ENCODE peak calls at places on chromosome 16, in ten cellular contexts. One of them, this sample, is unnamed.

GRCh38 chr16:647173-647902 is 1.8 kb upstream of the WDR90 start:
- DNase-seq in AG09309: no peak
- DNase-seq in choroid plexus epithelial cell: no peak
- DNase-seq in foreskin fibroblast: no peak
- DNase-seq in GM12878: no peak
- DNase-seq in GM23338: no peak
- DNase-seq in A549: no peak
- DNase-seq in neural progenitor cell: no peak
- DNase-seq in dorsolateral prefrontal cortex: no peak
- DNase-seq in tibial artery: no peak
- DNase-seq in this sample: no peak

GRCh38 chr16:70753694-70754325 is 47.1 kb downstream of the VAC14 start:
- DNase-seq in AG09309: no peak
- DNase-seq in choroid plexus epithelial cell: no peak
- DNase-seq in foreskin fibroblast: no peak
- DNase-seq in GM12878: no peak
- DNase-seq in GM23338: no peak
- DNase-seq in A549: no peak
- DNase-seq in neural progenitor cell: no peak
- DNase-seq in dorsolateral prefrontal cortex: no peak
- DNase-seq in tibial artery: no peak
- DNase-seq in this sample: no peak

GRCh38 chr16:68272501-68273209 is 8.3 kb downstream of the SLC7A6 start:
- DNase-seq in AG09309: no peak
- DNase-seq in choroid plexus epithelial cell: no peak
- DNase-seq in foreskin fibroblast: no peak
- DNase-seq in GM12878: no peak
- DNase-seq in GM23338: no peak
- DNase-seq in A549: no peak
- DNase-seq in neural progenitor cell: no peak
- DNase-seq in dorsolateral prefrontal cortex: no peak
- DNase-seq in tibial artery: no peak
- DNase-seq in this sample: no peak

GRCh38 chr16:68902376-68903345 is 59.3 kb downstream of the TANGO6 start:
- DNase-seq in AG09309: peak; percentile 18
- DNase-seq in choroid plexus epithelial cell: peak; percentile 80
- DNase-seq in foreskin fibroblast: peak; percentile 55
- DNase-seq in GM12878: no peak
- DNase-seq in GM23338: peak; percentile 93
- DNase-seq in A549: peak; percentile 68
- DNase-seq in neural progenitor cell: peak; percentile 75
- DNase-seq in dorsolateral prefrontal cortex: no peak
- DNase-seq in tibial artery: no peak
- DNase-seq in this sample: peak; percentile 42

GRCh38 chr16:2838928-2839327 is 8.8 kb downstream of the ZG16B start:
- DNase-seq in AG09309: peak; percentile 38
- DNase-seq in choroid plexus epithelial cell: peak; percentile 82
- DNase-seq in foreskin fibroblast: peak; percentile 93
- DNase-seq in GM12878: no peak
- DNase-seq in GM23338: peak; percentile 93
- DNase-seq in A549: peak; percentile 88
- DNase-seq in neural progenitor cell: peak; percentile 90
- DNase-seq in dorsolateral prefrontal cortex: peak; percentile 66
- DNase-seq in tibial artery: no peak
- DNase-seq in this sample: peak; percentile 79

GRCh38 chr16:1435921-1436697 is 5.2 kb downstream of the PERCC1 start:
- DNase-seq in AG09309: no peak
- DNase-seq in choroid plexus epithelial cell: no peak
- DNase-seq in foreskin fibroblast: no peak
- DNase-seq in GM12878: no peak
- DNase-seq in GM23338: peak; percentile 41
- DNase-seq in A549: no peak
- DNase-seq in neural progenitor cell: no peak
- DNase-seq in dorsolateral prefrontal cortex: no peak
- DNase-seq in tibial artery: no peak
- DNase-seq in this sample: no peak

GRCh38 chr16:73976661-73977060 is 320.0 kb upstream of the PSMD7 start:
- DNase-seq in AG09309: no peak
- DNase-seq in choroid plexus epithelial cell: no peak
- DNase-seq in foreskin fibroblast: no peak
- DNase-seq in GM12878: no peak
- DNase-seq in GM23338: no peak
- DNase-seq in A549: no peak
- DNase-seq in neural progenitor cell: no peak
- DNase-seq in dorsolateral prefrontal cortex: no peak
- DNase-seq in tibial artery: no peak
- DNase-seq in this sample: no peak

GRCh38 chr16:55999683-56000082 is 124.5 kb upstream of the CES5A start:
- DNase-seq in AG09309: no peak
- DNase-seq in choroid plexus epithelial cell: no peak
- DNase-seq in foreskin fibroblast: no peak
- DNase-seq in GM12878: no peak
- DNase-seq in GM23338: no peak
- DNase-seq in A549: no peak
- DNase-seq in neural progenitor cell: no peak
- DNase-seq in dorsolateral prefrontal cortex: no peak
- DNase-seq in tibial artery: no peak
- DNase-seq in this sample: no peak

GRCh38 chr16:87540072-87540976 is 47.5 kb upstream of the ZCCHC14 start:
- DNase-seq in AG09309: no peak
- DNase-seq in choroid plexus epithelial cell: peak; percentile 34
- DNase-seq in foreskin fibroblast: no peak
- DNase-seq in GM12878: no peak
- DNase-seq in GM23338: no peak
- DNase-seq in A549: no peak
- DNase-seq in neural progenitor cell: no peak
- DNase-seq in dorsolateral prefrontal cortex: no peak
- DNase-seq in tibial artery: no peak
- DNase-seq in this sample: no peak

GRCh38 chr16:19180741-19181140 is 12.7 kb downstream of the SYT17 start:
- DNase-seq in AG09309: no peak
- DNase-seq in choroid plexus epithelial cell: no peak
- DNase-seq in foreskin fibroblast: no peak
- DNase-seq in GM12878: no peak
- DNase-seq in GM23338: no peak
- DNase-seq in A549: no peak
- DNase-seq in neural progenitor cell: no peak
- DNase-seq in dorsolateral prefrontal cortex: no peak
- DNase-seq in tibial artery: no peak
- DNase-seq in this sample: no peak

GRCh38 chr16:19737306-19737975 is 19.4 kb downstream of the IQCK start:
- DNase-seq in AG09309: no peak
- DNase-seq in choroid plexus epithelial cell: no peak
- DNase-seq in foreskin fibroblast: no peak
- DNase-seq in GM12878: no peak
- DNase-seq in GM23338: no peak
- DNase-seq in A549: no peak
- DNase-seq in neural progenitor cell: no peak
- DNase-seq in dorsolateral prefrontal cortex: no peak
- DNase-seq in tibial artery: peak; percentile 24
- DNase-seq in this sample: no peak

GRCh38 chr16:14187517-14188338 is 116.6 kb downstream of the MRTFB start:
- DNase-seq in AG09309: no peak
- DNase-seq in choroid plexus epithelial cell: no peak
- DNase-seq in foreskin fibroblast: peak; percentile 41
- DNase-seq in GM12878: no peak
- DNase-seq in GM23338: no peak
- DNase-seq in A549: no peak
- DNase-seq in neural progenitor cell: no peak
- DNase-seq in dorsolateral prefrontal cortex: no peak
- DNase-seq in tibial artery: no peak
- DNase-seq in this sample: no peak

GRCh38 chr16:70331588-70332358 is 14.9 kb upstream of the DDX19A start:
- DNase-seq in AG09309: no peak
- DNase-seq in choroid plexus epithelial cell: peak; percentile 20
- DNase-seq in foreskin fibroblast: peak; percentile 39
- DNase-seq in GM12878: no peak
- DNase-seq in GM23338: peak; percentile 48
- DNase-seq in A549: no peak
- DNase-seq in neural progenitor cell: peak; percentile 18
- DNase-seq in dorsolateral prefrontal cortex: peak; percentile 29
- DNase-seq in tibial artery: no peak
- DNase-seq in this sample: no peak

GRCh38 chr16:10256855-10257641 is 74.8 kb upstream of the GRIN2A start:
- DNase-seq in AG09309: no peak
- DNase-seq in choroid plexus epithelial cell: peak; percentile 43
- DNase-seq in foreskin fibroblast: peak; percentile 5
- DNase-seq in GM12878: peak; percentile 49
- DNase-seq in GM23338: peak; percentile 80
- DNase-seq in A549: peak; percentile 38
- DNase-seq in neural progenitor cell: peak; percentile 72
- DNase-seq in dorsolateral prefrontal cortex: no peak
- DNase-seq in tibial artery: no peak
- DNase-seq in this sample: peak; percentile 7

GRCh38 chr16:17346774-17347569 is 123.8 kb downstream of the XYLT1 start:
- DNase-seq in AG09309: no peak
- DNase-seq in choroid plexus epithelial cell: no peak
- DNase-seq in foreskin fibroblast: no peak
- DNase-seq in GM12878: peak; percentile 48
- DNase-seq in GM23338: no peak
- DNase-seq in A549: no peak
- DNase-seq in neural progenitor cell: no peak
- DNase-seq in dorsolateral prefrontal cortex: no peak
- DNase-seq in tibial artery: no peak
- DNase-seq in this sample: no peak

GRCh38 chr16:56352351-56353053 is 72.8 kb downstream of the AMFR start:
- DNase-seq in AG09309: no peak
- DNase-seq in choroid plexus epithelial cell: no peak
- DNase-seq in foreskin fibroblast: no peak
- DNase-seq in GM12878: no peak
- DNase-seq in GM23338: no peak
- DNase-seq in A549: no peak
- DNase-seq in neural progenitor cell: no peak
- DNase-seq in dorsolateral prefrontal cortex: no peak
- DNase-seq in tibial artery: peak; percentile 10
- DNase-seq in this sample: no peak

GRCh38 chr16:1613240-1613639 is 1.1 kb downstream of the CRAMP1 start:
- DNase-seq in AG09309: no peak
- DNase-seq in choroid plexus epithelial cell: peak; percentile 19
- DNase-seq in foreskin fibroblast: peak; percentile 29
- DNase-seq in GM12878: no peak
- DNase-seq in GM23338: peak; percentile 32
- DNase-seq in A549: no peak
- DNase-seq in neural progenitor cell: peak; percentile 30
- DNase-seq in dorsolateral prefrontal cortex: no peak
- DNase-seq in tibial artery: no peak
- DNase-seq in this sample: no peak

GRCh38 chr16:81697321-81697885 is 81.7 kb upstream of the PLCG2 start:
- DNase-seq in AG09309: no peak
- DNase-seq in choroid plexus epithelial cell: peak; percentile 78
- DNase-seq in foreskin fibroblast: peak; percentile 70
- DNase-seq in GM12878: no peak
- DNase-seq in GM23338: peak; percentile 81
- DNase-seq in A549: peak; percentile 76
- DNase-seq in neural progenitor cell: peak; percentile 65
- DNase-seq in dorsolateral prefrontal cortex: peak; percentile 53
- DNase-seq in tibial artery: no peak
- DNase-seq in this sample: peak; percentile 58
- TF ChIP-seq CTCF in AG09309: peak; percentile 74
- TF ChIP-seq CTCF in choroid plexus epithelial cell: peak; percentile 88
- TF ChIP-seq CTCF in foreskin fibroblast: peak; percentile 72
- TF ChIP-seq CTCF in GM12878: peak; percentile 75
- TF ChIP-seq CTCF in GM23338: peak; percentile 72
- TF ChIP-seq CTCF in A549: peak; percentile 66
- TF ChIP-seq CTCF in neural progenitor cell: peak; percentile 67
- TF ChIP-seq CTCF in dorsolateral prefrontal cortex: peak; percentile 51
- TF ChIP-seq CTCF in tibial artery: peak; percentile 43
- TF ChIP-seq CTCF in this sample: peak; percentile 71

GRCh38 chr16:11884035-11884434 is 31.7 kb downstream of the GSPT1 start:
- DNase-seq in AG09309: no peak
- DNase-seq in choroid plexus epithelial cell: no peak
- DNase-seq in foreskin fibroblast: no peak
- DNase-seq in GM12878: no peak
- DNase-seq in GM23338: no peak
- DNase-seq in A549: no peak
- DNase-seq in neural progenitor cell: no peak
- DNase-seq in dorsolateral prefrontal cortex: no peak
- DNase-seq in tibial artery: no peak
- DNase-seq in this sample: no peak
- H3K4me3 ChIP-seq in AG09309: no peak overlapping the region
- H3K4me3 ChIP-seq in choroid plexus epithelial cell: no peak overlapping the region
- H3K4me3 ChIP-seq in foreskin fibroblast: no peak overlapping the region
- H3K4me3 ChIP-seq in GM12878: no peak overlapping the region
- H3K4me3 ChIP-seq in GM23338: no peak overlapping the region
- H3K4me3 ChIP-seq in A549: no peak overlapping the region
- H3K4me3 ChIP-seq in neural progenitor cell: no peak overlapping the region
- H3K4me3 ChIP-seq in dorsolateral prefrontal cortex: no peak overlapping the region
- H3K4me3 ChIP-seq in tibial artery: no peak overlapping the region
- H3K4me3 ChIP-seq in this sample: no peak overlapping the region

GRCh38 chr16:64455275-64455674 is 666.6 kb downstream of the CDH11 start:
- DNase-seq in AG09309: no peak
- DNase-seq in choroid plexus epithelial cell: peak; percentile 72
- DNase-seq in foreskin fibroblast: peak; percentile 56
- DNase-seq in GM12878: no peak
- DNase-seq in GM23338: no peak
- DNase-seq in A549: no peak
- DNase-seq in neural progenitor cell: no peak
- DNase-seq in dorsolateral prefrontal cortex: no peak
- DNase-seq in tibial artery: no peak
- DNase-seq in this sample: peak; percentile 42
- TF ChIP-seq CTCF in AG09309: no peak
- TF ChIP-seq CTCF in choroid plexus epithelial cell: peak; percentile 41
- TF ChIP-seq CTCF in foreskin fibroblast: peak; percentile 16
- TF ChIP-seq CTCF in GM12878: no peak
- TF ChIP-seq CTCF in GM23338: no peak
- TF ChIP-seq CTCF in A549: no peak
- TF ChIP-seq CTCF in neural progenitor cell: no peak
- TF ChIP-seq CTCF in dorsolateral prefrontal cortex: no peak
- TF ChIP-seq CTCF in tibial artery: peak; percentile 9
- TF ChIP-seq CTCF in this sample: peak; percentile 47

DNA sequence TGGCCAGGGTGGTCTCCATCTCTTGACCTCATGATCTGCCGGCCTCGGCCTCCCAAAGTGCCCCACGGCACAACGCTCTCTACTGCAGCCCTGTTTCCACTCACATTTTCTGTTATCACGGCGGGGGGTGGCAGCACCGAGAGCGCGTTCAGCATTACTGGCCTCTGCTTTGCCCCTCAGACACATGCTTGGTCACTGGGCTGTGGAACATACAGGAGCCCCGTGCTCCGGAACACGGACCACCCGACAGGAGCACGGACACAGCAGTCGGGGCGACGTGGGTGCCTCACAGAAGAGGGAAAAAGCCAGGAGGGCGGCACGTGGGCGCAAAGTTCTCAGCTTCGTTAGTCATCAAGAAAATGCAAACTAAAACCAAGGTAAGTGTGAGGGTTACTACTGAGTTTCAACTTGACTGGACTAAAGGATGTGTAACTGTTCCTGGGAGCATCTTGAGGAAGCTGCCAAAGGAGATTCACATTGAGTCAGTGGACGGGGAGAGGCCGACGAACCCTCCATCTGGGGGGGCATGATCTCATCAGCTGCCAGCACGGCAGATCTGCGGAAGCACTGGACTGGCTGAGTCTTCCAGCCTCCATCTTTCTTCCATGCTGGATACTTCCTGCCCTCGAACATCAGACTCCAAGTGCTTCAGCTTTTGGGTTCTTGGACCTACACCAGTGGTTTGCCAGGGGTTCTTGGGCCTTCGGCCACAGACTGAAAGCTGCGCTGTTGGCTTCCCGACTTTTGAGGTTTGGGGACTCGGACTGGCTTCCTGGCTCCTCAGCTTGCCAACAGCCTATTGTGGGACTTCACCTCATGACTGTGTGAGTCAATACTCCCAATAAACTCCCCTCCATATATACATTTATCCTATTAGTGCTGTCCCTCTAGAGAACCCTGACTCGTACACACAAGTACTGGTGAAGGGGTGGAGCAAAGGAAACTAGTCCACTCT is 106.8 kb downstream of the ZNF778 start:
- DNase-seq in AG09309: no peak
- DNase-seq in choroid plexus epithelial cell: peak; percentile 82
- DNase-seq in foreskin fibroblast: peak; percentile 66
- DNase-seq in GM12878: peak; percentile 90
- DNase-seq in GM23338: no peak
- DNase-seq in A549: no peak
- DNase-seq in neural progenitor cell: no peak
- DNase-seq in dorsolateral prefrontal cortex: no peak
- DNase-seq in tibial artery: no peak
- DNase-seq in this sample: peak; percentile 59
- H3K4me3 ChIP-seq in AG09309: no peak overlapping the region
- H3K4me3 ChIP-seq in choroid plexus epithelial cell: no peak overlapping the region
- H3K4me3 ChIP-seq in foreskin fibroblast: no peak overlapping the region
- H3K4me3 ChIP-seq in GM12878: no peak overlapping the region
- H3K4me3 ChIP-seq in GM23338: no peak overlapping the region
- H3K4me3 ChIP-seq in A549: no peak overlapping the region
- H3K4me3 ChIP-seq in neural progenitor cell: no peak overlapping the region
- H3K4me3 ChIP-seq in dorsolateral prefrontal cortex: no peak overlapping the region
- H3K4me3 ChIP-seq in tibial artery: no peak overlapping the region
- H3K4me3 ChIP-seq in this sample: no peak overlapping the region